ENCODE peak calls at places on chromosomes 4 and X, in ten cellular contexts. X, Z, J, N, V, W, F, I, Y and C are unnamed samples.

GRCh38 chrX:13764765-13765164 is 30.2 kb downstream of the OFD1 start:
- DNase-seq in I (peak), N (no peak), X (no peak), J (no peak), Z (no peak), W (no peak), F (no peak), Y (peak), V (no peak), C (no peak)

GRCh38 chr4:78601013-78601412 is 49.4 kb downstream of the ANXA3 start:
- DNase-seq in N (no peak), W (no peak), Y (no peak), Z (no peak), I (no peak), F (no peak), X (no peak), V (no peak), J (no peak), C (no peak)

GRCh38 chr4:118738090-118738489 is 52.9 kb downstream of the METTL14 start:
- DNase-seq in V (no peak), N (no peak), X (no peak), I (no peak), Y (no peak), Z (no peak), F (no peak), W (no peak), J (no peak), C (no peak)

GRCh38 chr4:136203199-136203598 is 1329.1 kb downstream of the PCDH18 start:
- DNase-seq in Y (peak), I (no peak), X (no peak), J (no peak), F (no peak), Z (no peak), N (no peak), W (no peak), V (no peak), C (no peak)

GRCh38 chr4:151304226-151304625 is 21.2 kb downstream of the SH3D19 start:
- DNase-seq in Y (no peak), V (no peak), X (no peak), W (no peak), I (no peak), N (no peak), J (no peak), F (no peak), Z (no peak), C (no peak)

GRCh38 chrX:112851806-112852205 is 11.2 kb upstream of the AMOT start:
- DNase-seq in W (no peak), J (peak), X (no peak), F (peak), I (no peak), Z (peak), N (peak), V (no peak), Y (no peak), C (no peak)

GRCh38 chrX:41273638-41274037 is 60.3 kb upstream of the DDX3X start:
- DNase-seq in F (peak), J (no peak), V (no peak), Y (no peak), I (no peak), W (no peak), Z (no peak), N (peak), X (no peak), C (no peak)

GRCh38 chr4:165709973-165710526 is 163.0 kb upstream of the TLL1 start:
- DNase-seq in Z (no peak), N (no peak), Y (no peak), W (no peak), I (no peak), X (no peak), V (no peak), J (no peak), F (no peak), C (no peak)

GRCh38 chr4:101987623-101988243 is 197.2 kb downstream of the BANK1 start:
- DNase-seq in W (no peak), N (no peak), I (no peak), F (no peak), J (no peak), X (no peak), Y (no peak), Z (no peak), V (no peak), C (no peak)

GRCh38 chr4:52617467-52618017 is 41.6 kb downstream of the USP46 start:
- DNase-seq in V (no peak), Y (no peak), I (no peak), X (no peak), W (no peak), Z (no peak), N (no peak), J (no peak), F (no peak), C (no peak)

GRCh38 chrX:77527233-77528001 is 80.2 kb downstream of the FGF16 start:
- DNase-seq in Z (peak), J (no peak), I (peak), Y (peak), N (no peak), F (peak), V (no peak), W (no peak), X (no peak), C (no peak)

GRCh38 chrX:102651968-102652744 is 873 bp downstream of the GPRASP1 start:
- DNase-seq in W (peak), V (no peak), N (peak), Z (peak), X (no peak), Y (peak), F (peak), I (peak), J (no peak), C (no peak)

GRCh38 chr4:153290134-153290533 is 54.4 kb upstream of the MND1 start:
- DNase-seq in V (no peak), I (no peak), F (no peak), W (no peak), X (no peak), N (no peak), J (no peak), Z (no peak), Y (no peak), C (no peak)

GRCh38 chrX:10633722-10634121 is 13.3 kb upstream of the MID1 start:
- DNase-seq in W (no peak), Y (no peak), V (no peak), J (peak), Z (no peak), F (peak), X (no peak), N (peak), I (no peak), C (peak)

GRCh38 chr4:3276961-3277360 is 15.9 kb upstream of the RGS12 start:
- DNase-seq in W (no peak), Y (peak), I (no peak), N (peak), Z (no peak), J (peak), X (no peak), V (no peak), F (peak), C (no peak)

GRCh38 chr4:71065991-71066390 is 72.5 kb downstream of the DCK start:
- DNase-seq in W (no peak), I (no peak), V (no peak), F (no peak), J (no peak), X (no peak), Z (no peak), N (no peak), Y (no peak), C (no peak)

GRCh38 chr4:25826074-25826752 is 36.6 kb downstream of the SEL1L3 start:
- DNase-seq in N (no peak), W (no peak), I (no peak), Y (no peak), Z (no peak), F (no peak), X (no peak), V (no peak), J (no peak), C (no peak)

GRCh38 chr4:41438564-41438963 is 99.4 kb upstream of the LIMCH1 start:
- DNase-seq in F (no peak), Z (no peak), Y (no peak), W (no peak), N (peak), J (no peak), I (no peak), X (no peak), V (no peak), C (no peak)

GRCh38 chr4:137655286-137655685 is 123.0 kb upstream of the PCDH18 start:
- DNase-seq in Z (no peak), N (no peak), J (no peak), V (no peak), I (no peak), W (no peak), Y (no peak), F (no peak), X (no peak), C (no peak)